ENCODE peak calls at places on chromosomes 5 and 9, in five cellular contexts. Q is Caco-2; L is naive thymus-derived CD4-positive, alpha-beta T cell; G is hepatic stellate cell; K is stimulated activated naive B cell treated with anti-CD40 and anti-IgM and Interleukin-4, amounts not matched to agents 10 μg/mL and 1 μg/mL and 100 μg/mL, for 72 hours. V is an unnamed sample.

GRCh38 chr5:39863926-39864572 is 439.3 kb upstream of the DAB2 start:
- DNase-seq in Q (no peak), L (no peak), G (no peak), K (no peak), V (no peak)

GRCh38 chr5:71767661-71768060 is 48.6 kb downstream of the CARTPT start:
- DNase-seq in Q (no peak), L (no peak), G (no peak), K (no peak), V (no peak)

GRCh38 chr5:171122372-171122771 is 186.7 kb upstream of the TLX3 start:
- DNase-seq in Q (no peak), L (no peak), G (no peak), K (no peak), V (no peak)

GRCh38 chr9:13279284-13280162 is at the start of gene MPDZ:
- DNase-seq in Q (no peak), L (no peak), G (peak; percentile 69), K (no peak), V (peak; percentile 81)

GRCh38 chr5:131795879-131796792 is 681 bp downstream of the FNIP1 start:
- DNase-seq in Q (peak; percentile 57), L (peak; percentile 25), G (peak; percentile 58), K (no peak), V (peak; percentile 69)

GRCh38 chr5:121029536-121030245 is 565.6 kb downstream of the PRR16 start:
- DNase-seq in Q (no peak), L (no peak), G (no peak), K (no peak), V (no peak)

GRCh38 chr9:124897570-124898460 is 35.9 kb downstream of the ARPC5L start:
- DNase-seq in Q (peak; percentile 55), L (no peak), G (no peak), K (no peak), V (no peak)

GRCh38 chr5:110909415-110909814 is 162.1 kb upstream of the TSLP start:
- DNase-seq in Q (no peak), L (no peak), G (no peak), K (no peak), V (no peak)

GRCh38 chr5:110900829-110901228 is 162.0 kb downstream of the SLC25A46 start:
- DNase-seq in Q (no peak), L (no peak), G (peak; percentile 33), K (no peak), V (no peak)

GRCh38 chr9:3992924-3993323 is 306.9 kb downstream of the GLIS3 start:
- DNase-seq in Q (no peak), L (no peak), G (no peak), K (no peak), V (peak; percentile 96)

GRCh38 chr9:22308177-22308576 is 138.4 kb upstream of the DMRTA1 start:
- DNase-seq in Q (no peak), L (no peak), G (no peak), K (no peak), V (no peak)

GRCh38 chr5:75890546-75890945 is 173.3 kb upstream of the POC5 start:
- DNase-seq in Q (no peak), L (no peak), G (no peak), K (no peak), V (no peak)

GRCh38 chr5:104189909-104190308 is 627.3 kb upstream of the NUDT12 start:
- DNase-seq in Q (no peak), L (no peak), G (peak; percentile 1), K (no peak), V (no peak)

GRCh38 chr5:68444048-68444447 is 228.5 kb downstream of the PIK3R1 start:
- DNase-seq in Q (no peak), L (no peak), G (no peak), K (no peak), V (no peak)

GRCh38 chr5:179267671-179268071 is 77.6 kb downstream of the ADAMTS2 start:
- DNase-seq in Q (no peak), L (no peak), G (no peak), K (no peak), V (no peak)

GRCh38 chr5:168851902-168852321 is 272.7 kb upstream of the PANK3 start:
- DNase-seq in Q (no peak), L (no peak), G (peak; percentile 12), K (no peak), V (peak; percentile 6)

V was measured in lung microvascular endothelial cell.